ENCODE peak calls at places on chromosomes 2 and 18, in seven cellular contexts. Z is HepG2, A is GM12878, W is K562, H is SK-N-SH, I is HCT116, Q is H1. T is an unnamed sample.

GRCh38 chr2:233468746-233469110 is 97.9 kb downstream of the USP40 start:
- DNase-seq in Q (no peak), A (no peak), Z (no peak), I (no peak), H (no peak), W (no peak), T (no peak)

GRCh38 chr2:75548036-75548573 is 12.6 kb downstream of the EVA1A start:
- DNase-seq in Z (no peak), Q (peak; percentile 26), A (no peak), H (no peak), I (no peak), W (peak; percentile 16), T (no peak)

GRCh38 chr18:9838144-9838877 is 47.5 kb upstream of the TXNDC2 start:
- DNase-seq in Q (peak; percentile 58), W (no peak), H (no peak), A (no peak), I (peak; percentile 56), Z (no peak), T (peak; percentile 54)

GRCh38 chr2:109386004-109386695 is 227.6 kb downstream of the SEPTIN10 start:
- DNase-seq in Z (no peak), W (peak; percentile 3), H (no peak), A (no peak), Q (no peak), I (no peak), T (no peak)

GRCh38 chr2:42053791-42054656 is 6.2 kb downstream of the PKDCC start:
- DNase-seq in Z (peak; percentile 55), W (no peak), A (no peak), Q (no peak), H (no peak), I (no peak), T (no peak)

GRCh38 chr2:133568172-133568571 is at the start of gene NCKAP5:
- DNase-seq in Z (no peak), W (no peak), H (no peak), Q (no peak), I (no peak), A (no peak), T (peak; percentile 55)

GRCh38 chr2:56749152-56749752 is 565.5 kb downstream of the CCDC85A start:
- DNase-seq in A (no peak), H (no peak), I (peak; percentile 21), W (peak; percentile 0), Q (no peak), Z (peak; percentile 18), T (peak; percentile 5)

GRCh38 chr2:88831792-88832248 is 140.3 kb downstream of the RPIA start:
- DNase-seq in A (no peak), H (peak; percentile 54), I (peak; percentile 42), Q (peak; percentile 91), W (peak; percentile 75), Z (peak; percentile 47), T (no peak)

GRCh38 chr2:151916632-151917031 is 88.4 kb upstream of the ARL5A start:
- DNase-seq in Z (no peak), Q (no peak), A (no peak), W (no peak), H (peak; percentile 33), I (no peak), T (no peak)

GRCh38 chr2:177400337-177400923 is 7.9 kb downstream of the AGPS start:
- DNase-seq in A (no peak), W (no peak), Z (no peak), Q (no peak), I (no peak), H (no peak), T (no peak)

GRCh38 chr2:181585732-181586131 is 71.2 kb downstream of the CERKL start:
- DNase-seq in Z (no peak), I (no peak), H (no peak), Q (no peak), A (no peak), W (no peak), T (no peak)
- TF ChIP-seq JUND in Z (no peak), I (no peak), H (no peak), Q (no peak), A (no peak), W (no peak), T (no peak)

GRCh38 chr2:7515327-7515726 is 598.1 kb downstream of the RNF144A start:
- DNase-seq in A (peak; percentile 47), Q (no peak), I (no peak), H (no peak), W (no peak), Z (no peak), T (no peak)

GRCh38 chr2:7516447-7517121 is 599.4 kb downstream of the RNF144A start:
- DNase-seq in Q (no peak), A (no peak), H (no peak), W (no peak), I (no peak), Z (no peak), T (no peak)

GRCh38 chr2:7513834-7514233 is 596.6 kb downstream of the RNF144A start:
- DNase-seq in Q (no peak), Z (no peak), I (no peak), H (no peak), A (no peak), W (no peak), T (no peak)

GRCh38 chr2:7517122-7517487 is 599.9 kb downstream of the RNF144A start:
- DNase-seq in A (no peak), W (no peak), I (no peak), H (peak; percentile 39), Q (no peak), Z (no peak), T (no peak)

GRCh38 chr2:7517851-7518250 is 600.6 kb downstream of the RNF144A start:
- DNase-seq in Q (no peak), H (no peak), W (no peak), Z (no peak), I (no peak), A (no peak), T (no peak)
- TF ChIP-seq JUND in Q (no peak), H (no peak), W (no peak), Z (no peak), I (no peak), A (no peak), T (no peak)

GRCh38 chr2:149552830-149553229 is 34.7 kb downstream of the MMADHC start:
- DNase-seq in Z (no peak), H (no peak), I (no peak), W (no peak), A (no peak), Q (no peak), T (no peak)
- TF ChIP-seq JUND in Z (no peak), H (no peak), I (no peak), W (no peak), A (no peak), Q (no peak), T (no peak)

GRCh38 chr2:85761-86160 is 39.5 kb upstream of the FAM110C start:
- DNase-seq in Q (no peak), H (no peak), Z (no peak), W (no peak), A (no peak), I (no peak), T (no peak)

GRCh38 chr2:92326-92725 is 46.0 kb upstream of the FAM110C start:
- DNase-seq in I (no peak), W (no peak), Q (no peak), H (no peak), Z (no peak), A (no peak), T (no peak)

GRCh38 chr2:90645-91312 is 44.5 kb upstream of the FAM110C start:
- DNase-seq in H (no peak), I (no peak), Z (no peak), A (no peak), W (no peak), Q (no peak), T (no peak)
- TF ChIP-seq JUND in H (no peak), I (no peak), Z (no peak), A (no peak), W (no peak), Q (no peak), T (no peak)

GRCh38 chr2:20635096-20635475 is 15.8 kb downstream of the HS1BP3 start:
- DNase-seq in Q (no peak), W (no peak), H (no peak), A (no peak), I (no peak), Z (no peak), T (no peak)
- TF ChIP-seq JUND in Q (no peak), W (no peak), H (no peak), A (no peak), I (no peak), Z (no peak), T (no peak)

GRCh38 chr18:48949606-48950535 is 894 bp downstream of the SMAD7 start:
- DNase-seq in I (no peak), Z (no peak), W (no peak), A (no peak), H (peak; percentile 71), Q (peak; percentile 79), T (peak; percentile 60)

GRCh38 chr18:48950536-48951447 is at the start of gene SMAD7:
- DNase-seq in H (peak; percentile 52), Z (no peak), I (no peak), A (no peak), Q (no peak), W (no peak), T (no peak)

GRCh38 chr18:48953096-48953706 is 2.4 kb upstream of the SMAD7 start:
- DNase-seq in H (no peak), Q (no peak), I (no peak), Z (no peak), W (no peak), A (no peak), T (no peak)

GRCh38 chr18:48952287-48953095 is 1.7 kb upstream of the SMAD7 start:
- DNase-seq in Q (peak; percentile 85), W (peak; percentile 73), Z (no peak), A (no peak), I (no peak), H (peak; percentile 85), T (peak; percentile 80)

DNA sequence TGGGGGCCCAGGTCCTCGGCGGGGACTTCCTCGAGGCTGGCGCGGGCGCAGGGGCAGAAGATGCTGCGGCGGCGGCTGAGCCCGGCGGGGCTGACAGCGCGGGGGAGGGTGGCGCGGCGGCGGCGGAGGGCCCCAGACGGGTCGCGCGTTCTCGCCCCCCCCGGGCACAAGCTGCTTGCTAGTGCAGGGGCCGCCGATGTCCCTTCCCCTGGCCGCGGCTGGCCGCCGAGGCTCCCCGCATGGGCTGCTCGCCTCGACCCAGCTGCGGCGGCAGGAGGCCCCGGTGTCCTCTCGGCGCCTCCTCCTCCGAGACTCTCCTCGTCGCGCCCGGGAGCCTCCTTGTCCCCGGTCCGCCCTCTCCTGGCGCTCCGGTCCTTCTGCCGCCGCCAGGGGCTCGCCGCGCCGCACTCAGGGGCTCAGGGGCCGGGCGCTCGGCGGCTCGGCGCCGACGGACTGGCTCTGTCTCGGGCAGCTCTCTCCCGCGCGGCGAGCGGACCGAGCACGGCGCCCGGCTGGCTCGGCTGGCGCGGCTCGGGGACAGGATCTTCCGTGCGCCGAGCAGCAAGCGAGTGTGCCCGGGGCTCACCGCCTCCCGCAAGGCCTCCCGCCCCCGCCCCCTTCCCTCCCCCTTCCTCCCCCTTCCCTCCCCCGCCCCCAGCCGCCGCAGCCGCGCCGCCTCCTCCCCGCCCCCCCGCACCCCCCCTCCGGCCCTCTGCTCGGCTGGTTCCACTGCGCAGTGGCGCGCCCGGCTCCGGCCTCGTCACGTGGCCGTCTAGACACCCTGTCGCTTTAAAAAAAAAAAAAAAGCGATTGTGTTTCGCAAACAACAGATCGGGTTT is 902 bp upstream of the SMAD7 start:
- DNase-seq in I (no peak), A (no peak), H (peak; percentile 92), Z (peak; percentile 82), Q (peak; percentile 76), W (peak; percentile 82), T (peak; percentile 89)
- TF ChIP-seq JUND in I (no peak), A (no peak), H (no peak), Z (no peak), Q (no peak), W (no peak), T (no peak)

GRCh38 chr18:55275042-55275897 is 312.7 kb downstream of the TCF4 start:
- DNase-seq in I (no peak), A (no peak), Z (no peak), Q (no peak), W (no peak), H (no peak), T (peak; percentile 31)
- TF ChIP-seq JUND in I (no peak), A (no peak), Z (no peak), Q (no peak), W (no peak), H (peak; percentile 87), T (no peak)

T was measured in T47D.